ENCODE peak calls at places on chromosomes 7 and 10, in six cellular contexts. One of them, this sample, is unnamed.

GRCh38 chr10:34791947-34792346 is 23.1 kb downstream of the PARD3 start:
- DNase-seq in anterior cingulate cortex: no peak
- DNase-seq in psoas muscle: no peak
- DNase-seq in SK-N-MC: no peak
- DNase-seq in NB4: no peak
- DNase-seq in CMK: no peak
- DNase-seq in this sample: no peak

GRCh38 chr10:132056663-132057062 is 9.1 kb upstream of the JAKMIP3 start:
- DNase-seq in anterior cingulate cortex: no peak
- DNase-seq in psoas muscle: peak
- DNase-seq in SK-N-MC: no peak
- DNase-seq in NB4: no peak
- DNase-seq in CMK: no peak
- DNase-seq in this sample: no peak

GRCh38 chr10:132870426-132870825 is 71.9 kb downstream of the CFAP46 start:
- DNase-seq in anterior cingulate cortex: no peak
- DNase-seq in psoas muscle: peak
- DNase-seq in SK-N-MC: no peak
- DNase-seq in NB4: no peak
- DNase-seq in CMK: no peak
- DNase-seq in this sample: no peak

GRCh38 chr7:44639701-44640321 is 33.4 kb downstream of the OGDH start:
- DNase-seq in anterior cingulate cortex: no peak
- DNase-seq in psoas muscle: no peak
- DNase-seq in SK-N-MC: no peak
- DNase-seq in NB4: no peak
- DNase-seq in CMK: no peak
- DNase-seq in this sample: peak

GRCh38 chr7:66696774-66697191 is 43.8 kb upstream of the RABGEF1 start:
- DNase-seq in anterior cingulate cortex: no peak
- DNase-seq in psoas muscle: no peak
- DNase-seq in SK-N-MC: no peak
- DNase-seq in NB4: peak
- DNase-seq in CMK: no peak
- DNase-seq in this sample: peak

GRCh38 chr7:31517513-31517912 is 3.6 kb downstream of the ITPRID1 start:
- DNase-seq in anterior cingulate cortex: no peak
- DNase-seq in psoas muscle: peak
- DNase-seq in SK-N-MC: no peak
- DNase-seq in NB4: no peak
- DNase-seq in CMK: no peak
- DNase-seq in this sample: no peak

GRCh38 chr10:13351340-13351915 is 3.3 kb upstream of the SEPHS1 start:
- DNase-seq in anterior cingulate cortex: no peak
- DNase-seq in psoas muscle: no peak
- DNase-seq in SK-N-MC: no peak
- DNase-seq in NB4: no peak
- DNase-seq in CMK: no peak
- DNase-seq in this sample: no peak

GRCh38 chr10:110081914-110082313 is 74.1 kb downstream of the ADD3 start:
- DNase-seq in anterior cingulate cortex: no peak
- DNase-seq in psoas muscle: no peak
- DNase-seq in SK-N-MC: no peak
- DNase-seq in NB4: peak
- DNase-seq in CMK: no peak
- DNase-seq in this sample: no peak

GRCh38 chr7:91310829-91311460 is 46.7 kb downstream of the FZD1 start:
- DNase-seq in anterior cingulate cortex: no peak
- DNase-seq in psoas muscle: no peak
- DNase-seq in SK-N-MC: no peak
- DNase-seq in NB4: no peak
- DNase-seq in CMK: no peak
- DNase-seq in this sample: peak

GRCh38 chr10:132459252-132460028 is 62.4 kb downstream of the PWWP2B start:
- DNase-seq in anterior cingulate cortex: no peak
- DNase-seq in psoas muscle: peak
- DNase-seq in SK-N-MC: no peak
- DNase-seq in NB4: no peak
- DNase-seq in CMK: no peak
- DNase-seq in this sample: peak

GRCh38 chr7:6026011-6026819 is 5.0 kb upstream of the ANKRD61 start:
- DNase-seq in anterior cingulate cortex: no peak
- DNase-seq in psoas muscle: peak
- DNase-seq in SK-N-MC: no peak
- DNase-seq in NB4: peak
- DNase-seq in CMK: peak
- DNase-seq in this sample: peak

GRCh38 chr7:44259547-44260457 is 59.0 kb downstream of the YKT6 start:
- DNase-seq in anterior cingulate cortex: peak
- DNase-seq in psoas muscle: peak
- DNase-seq in SK-N-MC: no peak
- DNase-seq in NB4: no peak
- DNase-seq in CMK: no peak
- DNase-seq in this sample: peak

GRCh38 chr10:70537398-70538194 is 59.0 kb downstream of the PALD1 start:
- DNase-seq in anterior cingulate cortex: no peak
- DNase-seq in psoas muscle: no peak
- DNase-seq in SK-N-MC: no peak
- DNase-seq in NB4: no peak
- DNase-seq in CMK: no peak
- DNase-seq in this sample: no peak

GRCh38 chr10:50395279-50395678 is 144.0 kb upstream of the ASAH2 start:
- DNase-seq in anterior cingulate cortex: no peak
- DNase-seq in psoas muscle: no peak
- DNase-seq in SK-N-MC: no peak
- DNase-seq in NB4: peak
- DNase-seq in CMK: no peak
- DNase-seq in this sample: no peak

GRCh38 chr7:20839196-20839735 is 52.6 kb upstream of the SP8 start:
- DNase-seq in anterior cingulate cortex: no peak
- DNase-seq in psoas muscle: no peak
- DNase-seq in SK-N-MC: no peak
- DNase-seq in NB4: no peak
- DNase-seq in CMK: no peak
- DNase-seq in this sample: no peak

GRCh38 chr10:120503695-120504094 is 46.7 kb downstream of the PLPP4 start:
- DNase-seq in anterior cingulate cortex: no peak
- DNase-seq in psoas muscle: no peak
- DNase-seq in SK-N-MC: no peak
- DNase-seq in NB4: no peak
- DNase-seq in CMK: no peak
- DNase-seq in this sample: no peak

GRCh38 chr10:102420443-102420809 is 210 bp upstream of the FBXL15 start:
- DNase-seq in anterior cingulate cortex: no peak
- DNase-seq in psoas muscle: no peak
- DNase-seq in SK-N-MC: no peak
- DNase-seq in NB4: no peak
- DNase-seq in CMK: no peak
- DNase-seq in this sample: no peak

GRCh38 chr7:91875851-91876250 is 4.7 kb downstream of the MTERF1 start:
- DNase-seq in anterior cingulate cortex: no peak
- DNase-seq in psoas muscle: no peak
- DNase-seq in SK-N-MC: no peak
- DNase-seq in NB4: peak
- DNase-seq in CMK: no peak
- DNase-seq in this sample: no peak

GRCh38 chr10:37819797-37820196 is 37.6 kb downstream of the ZNF248 start:
- DNase-seq in anterior cingulate cortex: no peak
- DNase-seq in psoas muscle: no peak
- DNase-seq in SK-N-MC: no peak
- DNase-seq in NB4: no peak
- DNase-seq in CMK: no peak
- DNase-seq in this sample: no peak

GRCh38 chr7:150448789-150449147 is 1.7 kb upstream of the GIMAP8 start:
- DNase-seq in anterior cingulate cortex: peak
- DNase-seq in psoas muscle: peak
- DNase-seq in SK-N-MC: peak
- DNase-seq in NB4: peak
- DNase-seq in CMK: peak
- DNase-seq in this sample: peak

GRCh38 chr10:71623098-71623985 is 96.2 kb downstream of the C10orf105 start:
- DNase-seq in anterior cingulate cortex: no peak
- DNase-seq in psoas muscle: no peak
- DNase-seq in SK-N-MC: no peak
- DNase-seq in NB4: peak
- DNase-seq in CMK: peak
- DNase-seq in this sample: peak

GRCh38 chr10:126135177-126135576 is 238.8 kb downstream of the FANK1 start:
- DNase-seq in anterior cingulate cortex: no peak
- DNase-seq in psoas muscle: no peak
- DNase-seq in SK-N-MC: no peak
- DNase-seq in NB4: peak
- DNase-seq in CMK: no peak
- DNase-seq in this sample: no peak

GRCh38 chr10:43308986-43309385 is 42.1 kb upstream of the RASGEF1A start:
- DNase-seq in anterior cingulate cortex: no peak
- DNase-seq in psoas muscle: no peak
- DNase-seq in SK-N-MC: no peak
- DNase-seq in NB4: no peak
- DNase-seq in CMK: no peak
- DNase-seq in this sample: peak

GRCh38 chr10:11364241-11364640 is 247.2 kb downstream of the USP6NL start:
- DNase-seq in anterior cingulate cortex: no peak
- DNase-seq in psoas muscle: no peak
- DNase-seq in SK-N-MC: no peak
- DNase-seq in NB4: no peak
- DNase-seq in CMK: no peak
- DNase-seq in this sample: no peak

GRCh38 chr7:46784746-46785145 is 797.2 kb downstream of the TNS3 start:
- DNase-seq in anterior cingulate cortex: no peak
- DNase-seq in psoas muscle: no peak
- DNase-seq in SK-N-MC: no peak
- DNase-seq in NB4: no peak
- DNase-seq in CMK: no peak
- DNase-seq in this sample: no peak

GRCh38 chr7:18829518-18830252 is 287.8 kb downstream of the TWIST1 start:
- DNase-seq in anterior cingulate cortex: no peak
- DNase-seq in psoas muscle: no peak
- DNase-seq in SK-N-MC: no peak
- DNase-seq in NB4: peak
- DNase-seq in CMK: no peak
- DNase-seq in this sample: no peak

GRCh38 chr10:35079763-35080162 is 10.4 kb downstream of the CUL2 start:
- DNase-seq in anterior cingulate cortex: no peak
- DNase-seq in psoas muscle: no peak
- DNase-seq in SK-N-MC: no peak
- DNase-seq in NB4: peak
- DNase-seq in CMK: no peak
- DNase-seq in this sample: no peak

This sample was measured in uterus.